ENCODE peak calls at places on chromosomes 12 and 14, in nine cellular contexts. J is HCT116, B is left ventricle myocardium inferior, Q is lung, O is heart left ventricle, I is adrenal gland, F is breast epithelium, D is PC-3, E is suprapubic skin. A is an unnamed sample. For H3K36me3, the result is how much of the 10 kb centered on the place peaks cover.

GRCh38 chr14:50061664-50062437 is 54.5 kb downstream of the VCPKMT start:
- DNase-seq in J (no peak), B (no peak), Q (no peak), O (no peak), I (peak), F (no peak), D (peak), E (no peak), A (peak)

GRCh38 chr14:74251546-74252030 is 12.3 kb downstream of the VSX2 start:
- DNase-seq in J (peak), B (peak), Q (peak), O (peak), I (peak), F (no peak), D (peak), E (peak), A (peak)

GRCh38 chr14:21069388-21070082 is 569 bp upstream of the ARHGEF40 start:
- DNase-seq in J (no peak), B (peak), Q (no peak), O (peak), I (no peak), F (no peak), D (no peak), E (peak), A (no peak)

GRCh38 chr12:100794441-100795192 is at the start of gene ANO4:
- DNase-seq in J (no peak), B (no peak), Q (no peak), O (no peak), I (peak), F (no peak), D (no peak), E (no peak), A (no peak)

GRCh38 chr12:103505371-103506236 is 9.8 kb upstream of the C12orf42 start:
- DNase-seq in J (no peak), B (no peak), Q (no peak), O (no peak), I (no peak), F (no peak), D (peak), E (no peak), A (peak)

GRCh38 chr12:88737838-88738472 is 157.7 kb upstream of the KITLG start:
- DNase-seq in J (no peak), B (no peak), Q (no peak), O (no peak), I (no peak), F (no peak), D (no peak), E (no peak), A (no peak)

GRCh38 chr14:93430319-93430801 is 379 bp upstream of the UNC79 start:
- DNase-seq in J (no peak), B (no peak), Q (no peak), O (no peak), I (peak), F (no peak), D (no peak), E (no peak), A (no peak)

GRCh38 chr12:107235600-107235999 is 142.3 kb upstream of the CRY1 start:
- DNase-seq in J (no peak), B (no peak), Q (no peak), O (no peak), I (no peak), F (no peak), D (no peak), E (no peak), A (no peak)

GRCh38 chr12:113056631-113057488 is at the start of gene DTX1:
- DNase-seq in J (no peak), B (peak), Q (no peak), O (peak), I (peak), F (no peak), D (no peak), E (no peak), A (no peak)

GRCh38 chr12:57461326-57461903 is 1.8 kb downstream of the GLI1 start:
- DNase-seq in J (no peak), B (peak), Q (no peak), O (peak), I (peak), F (no peak), D (peak), E (peak), A (no peak)

GRCh38 chr14:74514471-74514932 is 20.9 kb downstream of the ISCA2 start:
- DNase-seq in J (no peak), B (no peak), Q (peak), O (no peak), I (peak), F (no peak), D (no peak), E (no peak), A (peak)

GRCh38 chr12:107760207-107760816 is 625 bp downstream of the PRDM4 start:
- DNase-seq in J (no peak), B (no peak), Q (peak), O (peak), I (peak), F (no peak), D (peak), E (no peak), A (peak)

GRCh38 chr14:52115286-52115685 is 46.4 kb upstream of the NID2 start:
- DNase-seq in J (no peak), B (no peak), Q (no peak), O (no peak), I (no peak), F (no peak), D (no peak), E (no peak), A (no peak)

GRCh38 chr12:69758105-69758504 is 19.4 kb downstream of the RAB3IP start:
- DNase-seq in J (no peak), B (no peak), Q (no peak), O (no peak), I (no peak), F (no peak), D (no peak), E (no peak), A (no peak)

GRCh38 chr12:103877934-103878510 is 37.0 kb upstream of the NT5DC3 start:
- DNase-seq in J (peak), B (no peak), Q (peak), O (peak), I (peak), F (no peak), D (peak), E (no peak), A (peak)

GRCh38 chr12:125185740-125186470 is 120.7 kb downstream of the AACS start:
- DNase-seq in J (peak), B (peak), Q (peak), O (peak), I (peak), F (no peak), D (peak), E (no peak), A (peak)

GRCh38 chr14:20492486-20492885 is 12.9 kb upstream of the RNASE10 start:
- DNase-seq in J (no peak), B (no peak), Q (no peak), O (no peak), I (no peak), F (no peak), D (no peak), E (no peak), A (no peak)

GRCh38 chr12:75483411-75483810 is 2.9 kb downstream of the GLIPR1 start:
- DNase-seq in J (no peak), B (no peak), Q (no peak), O (no peak), I (no peak), F (no peak), D (no peak), E (no peak), A (no peak)

GRCh38 chr12:43316506-43316905 is 235.5 kb downstream of the ADAMTS20 start:
- DNase-seq in J (no peak), B (no peak), Q (no peak), O (no peak), I (no peak), F (no peak), D (no peak), E (no peak), A (no peak)

GRCh38 chr12:51976376-51977160 is 25.1 kb downstream of the ACVR1B start:
- DNase-seq in J (no peak), B (no peak), Q (no peak), O (no peak), I (no peak), F (no peak), D (no peak), E (no peak), A (peak)

GRCh38 chr12:122853582-122854245 is 18.5 kb downstream of the HIP1R start:
- DNase-seq in J (no peak), B (no peak), Q (no peak), O (no peak), I (no peak), F (no peak), D (no peak), E (no peak), A (no peak)
- H3K36me3 ChIP-seq in J (under half), B (under half), Q (under half), O (under half), I (under half), F (under half), D (under half), E (under half), A (under half)

DNA sequence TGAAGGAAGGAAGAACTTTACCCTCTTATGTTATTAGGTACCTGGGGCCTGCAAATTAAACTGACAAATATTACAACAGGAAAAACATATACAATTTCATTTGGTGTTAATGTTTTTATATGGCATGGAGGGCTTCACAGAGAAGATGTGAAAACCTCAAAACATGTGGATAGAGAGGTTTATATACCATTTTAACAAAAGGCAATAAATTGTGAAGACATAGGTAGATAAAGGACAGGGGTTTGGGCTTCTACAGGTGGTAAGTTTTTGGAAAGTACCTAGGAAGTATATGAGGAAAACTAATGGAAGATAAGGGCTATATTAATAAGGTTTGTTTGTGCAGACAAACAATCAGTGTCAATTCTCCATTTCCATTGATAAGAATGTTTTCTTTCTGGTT is 95.1 kb upstream of the ATF7IP start:
- DNase-seq in J (no peak), B (no peak), Q (no peak), O (no peak), I (no peak), F (no peak), D (no peak), E (no peak), A (no peak)
- H3K4me3 ChIP-seq in J (no peak), B (no peak), Q (no peak), O (no peak), I (no peak), F (no peak), D (no peak), E (no peak), A (no peak)

DNA sequence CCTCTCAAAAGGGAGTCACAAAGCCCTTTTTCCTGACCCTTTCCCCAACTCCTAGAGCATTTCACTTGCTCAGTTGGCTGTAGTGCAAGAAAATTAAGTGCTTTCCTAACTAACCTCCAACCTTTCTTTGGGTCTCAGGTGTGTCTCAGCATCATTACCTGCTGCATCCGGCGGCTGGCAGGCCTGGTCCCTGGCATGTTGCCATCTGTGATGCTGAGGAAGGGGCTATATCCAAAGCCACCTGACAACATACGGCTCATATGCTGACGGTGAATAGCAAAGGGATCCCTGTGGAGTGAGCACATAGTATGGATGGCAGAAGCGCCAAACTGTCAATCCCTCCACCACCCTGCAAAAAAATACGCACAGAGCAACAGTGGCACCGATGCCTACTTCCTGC is 1.2 kb downstream of the MLF2 start:
- DNase-seq in J (no peak), B (no peak), Q (no peak), O (no peak), I (no peak), F (no peak), D (no peak), E (no peak), A (no peak)
- H3K36me3 ChIP-seq in J (under half), B (half or more), Q (under half), O (under half), I (half or more), F (under half), D (under half), E (under half), A (under half)

GRCh38 chr12:71626098-71626497 is 37.5 kb downstream of the ZFC3H1 start:
- DNase-seq in J (no peak), B (no peak), Q (no peak), O (no peak), I (no peak), F (no peak), D (no peak), E (no peak), A (no peak)
- H3K4me3 ChIP-seq in J (no peak), B (no peak), Q (no peak), O (no peak), I (no peak), F (no peak), D (no peak), E (no peak), A (no peak)